ENCODE peak calls at places on chromosomes 1 and 21, in six cellular contexts. R, Z, V, Q, B and X are unnamed samples.

GRCh38 chr21:25733859-25734653 is 648 bp downstream of the ATP5PF start:
- DNase-seq in R (peak; percentile 24), Z (no peak), V (no peak), Q (peak; percentile 65), B (peak; percentile 62), X (peak; percentile 22)

GRCh38 chr1:207103892-207104373 is at the start of gene C4BPA:
- DNase-seq in R (no peak), Z (no peak), V (no peak), Q (no peak), B (peak; percentile 90), X (peak; percentile 46)

GRCh38 chr1:53705446-53706096 is 33.4 kb downstream of the GLIS1 start:
- DNase-seq in R (no peak), Z (no peak), V (no peak), Q (no peak), B (no peak), X (no peak)

GRCh38 chr1:49630156-49630555 is 393.6 kb downstream of the AGBL4 start:
- DNase-seq in R (no peak), Z (no peak), V (no peak), Q (no peak), B (no peak), X (no peak)

GRCh38 chr1:165444897-165445370 is at the start of gene RXRG:
- DNase-seq in R (peak; percentile 48), Z (no peak), V (no peak), Q (no peak), B (no peak), X (no peak)

GRCh38 chr1:171740987-171741871 is 636 bp downstream of the VAMP4 start:
- DNase-seq in R (peak; percentile 55), Z (no peak), V (peak; percentile 30), Q (peak; percentile 84), B (peak; percentile 36), X (peak; percentile 18)

GRCh38 chr21:26055841-26056264 is 114.7 kb downstream of the APP start:
- DNase-seq in R (no peak), Z (no peak), V (no peak), Q (no peak), B (no peak), X (no peak)

GRCh38 chr21:25735895-25736597 is 1.3 kb downstream of the GABPA start:
- DNase-seq in R (no peak), Z (no peak), V (no peak), Q (peak; percentile 71), B (peak; percentile 21), X (peak; percentile 14)

GRCh38 chr1:69567847-69568434 is at the start of gene LRRC7:
- DNase-seq in R (peak; percentile 74), Z (no peak), V (no peak), Q (peak; percentile 45), B (no peak), X (no peak)

GRCh38 chr1:156852414-156852874 is 6.5 kb downstream of the INSRR start:
- DNase-seq in R (peak; percentile 96), Z (no peak), V (no peak), Q (no peak), B (peak; percentile 48), X (no peak)

GRCh38 chr1:156856282-156856785 is 2.6 kb downstream of the INSRR start:
- DNase-seq in R (no peak), Z (no peak), V (no peak), Q (no peak), B (no peak), X (no peak)

GRCh38 chr1:156853761-156854160 is 5.2 kb downstream of the INSRR start:
- DNase-seq in R (no peak), Z (no peak), V (no peak), Q (no peak), B (no peak), X (no peak)

GRCh38 chr1:156851779-156852413 is 7.0 kb downstream of the INSRR start:
- DNase-seq in R (no peak), Z (no peak), V (no peak), Q (no peak), B (no peak), X (no peak)

DNA sequence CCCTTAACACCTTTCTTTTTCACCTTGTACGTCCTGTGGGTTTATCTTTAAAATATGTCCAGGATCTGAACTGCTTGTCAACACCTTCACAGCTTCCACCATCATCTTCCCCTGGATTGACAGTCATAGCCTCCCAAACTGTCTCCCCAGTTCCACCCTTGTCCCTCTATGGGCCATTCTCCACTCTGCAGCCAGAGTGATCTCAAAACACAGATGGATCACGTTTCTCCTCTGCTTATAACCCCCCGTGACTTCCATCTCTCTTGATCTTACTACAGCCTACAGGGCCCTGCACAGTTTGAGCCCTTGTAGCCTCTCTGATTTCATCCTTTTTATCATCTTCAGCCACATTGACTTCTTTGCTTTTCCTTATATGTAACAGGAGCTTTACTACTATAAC is 4.3 kb downstream of the INSRR start:
- DNase-seq in R (no peak), Z (no peak), V (no peak), Q (no peak), B (no peak), X (no peak)
- TF ChIP-seq CTCF in R (no peak), Z (no peak), V (no peak), Q (peak; percentile 39), B (no peak), X (no peak)

DNA sequence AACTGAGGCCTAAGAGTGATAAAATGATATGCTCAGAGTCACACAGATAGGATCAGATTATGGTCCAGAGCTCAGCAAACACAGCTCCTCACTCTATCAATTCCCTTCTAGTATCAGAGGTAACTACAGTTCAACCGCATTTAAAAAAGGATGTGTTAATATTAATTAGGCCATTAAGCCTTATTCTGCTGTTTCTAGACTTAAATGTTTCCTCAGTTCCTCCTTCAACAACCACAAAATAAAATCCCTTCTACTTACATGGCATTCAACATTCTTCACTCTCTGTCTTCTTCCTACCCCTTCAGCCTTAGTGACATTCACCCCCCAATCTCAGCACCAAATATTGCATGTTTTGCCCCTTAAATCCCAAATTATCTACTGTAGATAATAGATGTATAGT is 254.9 kb downstream of the PLPP3 start:
- DNase-seq in R (no peak), Z (no peak), V (no peak), Q (no peak), B (no peak), X (no peak)
- TF ChIP-seq GABPA in R (no peak), Z (no peak), V (no peak), Q (no peak), B (no peak), X (no peak)

DNA sequence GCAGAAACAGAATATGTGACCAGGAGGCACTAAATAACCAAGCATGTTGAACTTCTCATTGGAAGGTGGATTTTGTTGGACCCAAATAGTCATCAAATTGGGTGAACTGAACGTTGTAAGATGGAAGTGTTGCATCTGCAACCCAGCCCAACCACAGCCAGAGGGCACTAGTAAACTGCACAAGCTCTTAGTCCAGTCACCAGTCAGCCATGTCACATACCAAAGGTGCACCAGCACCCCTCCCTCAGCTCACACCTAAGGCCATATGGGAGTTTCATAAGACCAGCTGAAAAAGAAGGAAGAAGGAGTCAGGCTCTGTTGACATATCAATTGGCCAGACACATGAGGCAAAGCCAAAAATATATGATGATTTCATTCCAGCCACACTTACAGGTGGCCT is 481.7 kb upstream of the NR5A2 start:
- DNase-seq in R (no peak), Z (no peak), V (no peak), Q (peak; percentile 3), B (no peak), X (peak; percentile 10)
- TF ChIP-seq CTCF in R (peak; percentile 18), Z (peak; percentile 49), V (peak; percentile 27), Q (peak; percentile 15), B (peak; percentile 21), X (peak; percentile 5)

DNA sequence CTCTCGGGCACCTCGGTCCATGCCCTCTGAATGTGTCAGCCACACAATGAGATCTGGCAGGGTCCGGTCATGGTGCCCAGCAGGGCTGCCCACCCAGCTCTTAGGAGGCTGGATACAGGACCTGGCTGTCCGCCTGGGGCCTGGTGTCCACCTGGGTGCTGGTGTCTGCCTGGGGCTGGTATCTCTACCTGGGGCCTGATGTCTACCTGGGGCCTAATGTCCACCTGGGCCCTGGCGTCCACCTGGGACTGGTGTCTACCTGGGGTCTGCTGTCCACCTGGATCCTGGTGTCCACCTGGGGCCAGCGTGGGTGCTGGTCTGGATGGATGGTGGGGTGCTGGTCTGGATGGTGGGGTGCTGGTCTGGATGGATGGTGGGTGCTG is 45.1 kb upstream of the ACTRT2 start:
- DNase-seq in R (no peak), Z (no peak), V (no peak), Q (no peak), B (no peak), X (no peak)
- TF ChIP-seq GABPA in R (no peak), Z (no peak), V (no peak), Q (no peak), B (no peak), X (no peak)